ENCODE peak calls at places on chromosome 13, in five cellular contexts. K is stimulated activated CD8-positive, alpha-beta memory T cell treated with anti-CD3 and anti-CD28 coated beads, Interleukin-4, amount 100 ng/mL, for 1 hour; J is HFFc6; O is T-helper 2 cell; N is MG63. B is an unnamed sample.

GRCh38 chr13:77701305-77701704 is 3.8 kb downstream of the SLAIN1 start:
- DNase-seq in K (no peak), J (no peak), O (no peak), N (no peak), B (no peak)

GRCh38 chr13:39051157-39051556 is 12.9 kb downstream of the NHLRC3 start:
- DNase-seq in K (no peak), J (peak), O (no peak), N (no peak), B (no peak)

GRCh38 chr13:81872581-81872980 is 1531.7 kb upstream of the SPRY2 start:
- DNase-seq in K (no peak), J (no peak), O (no peak), N (no peak), B (no peak)

GRCh38 chr13:33472446-33472845 is 186.9 kb upstream of the STARD13 start:
- DNase-seq in K (no peak), J (no peak), O (no peak), N (no peak), B (no peak)

GRCh38 chr13:30376426-30377311 is 45.6 kb upstream of the UBE2L5 start:
- DNase-seq in K (peak), J (no peak), O (peak), N (no peak), B (no peak)

GRCh38 chr13:48151766-48152165 is 56.9 kb upstream of the MED4 start:
- DNase-seq in K (no peak), J (no peak), O (no peak), N (no peak), B (no peak)

GRCh38 chr13:39816936-39817335 is 161.5 kb downstream of the COG6 start:
- DNase-seq in K (no peak), J (peak), O (no peak), N (no peak), B (no peak)

GRCh38 chr13:38783992-38784875 is 97.4 kb downstream of the FREM2 start:
- DNase-seq in K (no peak), J (no peak), O (no peak), N (no peak), B (no peak)

GRCh38 chr13:24228852-24229458 is 68.4 kb downstream of the SPATA13 start:
- DNase-seq in K (no peak), J (peak), O (peak), N (peak), B (no peak)